ENCODE peak calls at places on chromosomes 6 and 20, in five cellular contexts. Z is HCT116, X is HepG2, R is K562, O is GM12878. V is an unnamed sample.

GRCh38 chr6:155001482-155001881 is 6.4 kb downstream of the TIAM2 start:
- DNase-seq in R (no peak), O (no peak), X (peak; percentile 36), Z (no peak), V (no peak)

GRCh38 chr6:166050559-166050958 is 117.1 kb downstream of the TBXT start:
- DNase-seq in O (no peak), Z (no peak), R (no peak), X (no peak), V (no peak)

GRCh38 chr6:114364295-114364694 is 21.5 kb upstream of the HS3ST5 start:
- DNase-seq in X (peak; percentile 34), Z (no peak), O (no peak), R (no peak), V (no peak)

GRCh38 chr6:48664850-48665249 is 553.9 kb upstream of the PTCHD4 start:
- DNase-seq in X (no peak), O (no peak), R (no peak), Z (no peak), V (no peak)

GRCh38 chr6:102746941-102747340 is 1353.4 kb downstream of the GRIK2 start:
- DNase-seq in R (no peak), Z (no peak), X (no peak), O (no peak), V (no peak)

GRCh38 chr6:107717781-107718180 is 106.3 kb downstream of the SCML4 start:
- DNase-seq in R (no peak), X (no peak), O (no peak), Z (no peak), V (no peak)

GRCh38 chr6:130602151-130602770 is 224.9 kb upstream of the SMLR1 start:
- DNase-seq in O (no peak), R (no peak), X (no peak), Z (peak; percentile 94), V (no peak)

GRCh38 chr20:48965189-48965910 is 43.8 kb downstream of the ARFGEF2 start:
- DNase-seq in O (no peak), Z (no peak), R (no peak), X (no peak), V (no peak)

GRCh38 chr20:53723621-53724020 is 130.0 kb upstream of the ZNF217 start:
- DNase-seq in R (no peak), X (no peak), O (no peak), Z (no peak), V (no peak)

GRCh38 chr6:84643778-84644177 is 120.6 kb downstream of the TBX18 start:
- DNase-seq in X (no peak), R (no peak), Z (no peak), O (no peak), V (no peak)

GRCh38 chr6:75906871-75907270 is 157.8 kb downstream of the MYO6 start:
- DNase-seq in O (no peak), X (no peak), R (no peak), Z (no peak), V (no peak)

GRCh38 chr6:159249150-159249549 is 80.0 kb downstream of the FNDC1 start:
- DNase-seq in X (no peak), Z (no peak), O (no peak), R (no peak), V (no peak)

GRCh38 chr6:154661751-154662150 is 71.5 kb upstream of the SCAF8 start:
- DNase-seq in R (no peak), O (no peak), X (no peak), Z (no peak), V (no peak)

GRCh38 chr6:163438298-163438939 is 23.9 kb downstream of the QKI start:
- DNase-seq in Z (no peak), X (no peak), O (no peak), R (no peak), V (no peak)

GRCh38 chr6:108684809-108685329 is 124.2 kb downstream of the FOXO3 start:
- DNase-seq in R (peak; percentile 64), Z (no peak), O (no peak), X (no peak), V (peak; percentile 73)

GRCh38 chr6:114167583-114168576 is 174.9 kb downstream of the HS3ST5 start:
- DNase-seq in X (peak; percentile 99), Z (no peak), R (no peak), O (no peak), V (no peak)

GRCh38 chr6:100257661-100258395 is 206.9 kb downstream of the SIM1 start:
- DNase-seq in O (peak; percentile 11), R (peak; percentile 83), X (peak; percentile 9), Z (peak; percentile 7), V (no peak)

GRCh38 chr20:22070546-22070945 is 365.1 kb downstream of the PAX1 start:
- DNase-seq in R (no peak), O (no peak), X (no peak), Z (no peak), V (no peak)

GRCh38 chr6:156674197-156674596 is 103.0 kb upstream of the ARID1B start:
- DNase-seq in O (no peak), X (no peak), R (no peak), Z (no peak), V (no peak)

GRCh38 chr20:34472246-34472925 is 43.8 kb upstream of the DYNLRB1 start:
- DNase-seq in O (no peak), Z (peak; percentile 75), R (peak; percentile 25), X (no peak), V (no peak)

GRCh38 chr6:152094992-152095592 is 287.6 kb downstream of the ESR1 start:
- DNase-seq in X (peak; percentile 45), R (peak; percentile 63), Z (peak; percentile 89), O (no peak), V (no peak)

GRCh38 chr6:119830494-119831295 is 481.1 kb upstream of the MAN1A1 start:
- DNase-seq in Z (no peak), X (no peak), R (peak; percentile 34), O (no peak), V (no peak)

GRCh38 chr20:15742627-15743026 is 830.6 kb downstream of the KIF16B start:
- DNase-seq in X (no peak), O (no peak), R (no peak), Z (no peak), V (no peak)

GRCh38 chr6:44626608-44627007 is 239.1 kb downstream of the CDC5L start:
- DNase-seq in O (no peak), R (no peak), X (no peak), Z (no peak), V (no peak)

GRCh38 chr6:143232849-143233248 is 172.2 kb downstream of the AIG1 start:
- DNase-seq in X (peak; percentile 65), R (peak; percentile 72), O (peak; percentile 2), Z (peak; percentile 15), V (peak; percentile 37)

GRCh38 chr6:151436814-151437213 is 15.1 kb downstream of the RMND1 start:
- DNase-seq in O (no peak), X (peak; percentile 61), R (no peak), Z (no peak), V (no peak)

GRCh38 chr6:152946484-152946883 is 36.4 kb downstream of the FBXO5 start:
- DNase-seq in O (no peak), Z (no peak), R (no peak), X (no peak), V (no peak)

DNA sequence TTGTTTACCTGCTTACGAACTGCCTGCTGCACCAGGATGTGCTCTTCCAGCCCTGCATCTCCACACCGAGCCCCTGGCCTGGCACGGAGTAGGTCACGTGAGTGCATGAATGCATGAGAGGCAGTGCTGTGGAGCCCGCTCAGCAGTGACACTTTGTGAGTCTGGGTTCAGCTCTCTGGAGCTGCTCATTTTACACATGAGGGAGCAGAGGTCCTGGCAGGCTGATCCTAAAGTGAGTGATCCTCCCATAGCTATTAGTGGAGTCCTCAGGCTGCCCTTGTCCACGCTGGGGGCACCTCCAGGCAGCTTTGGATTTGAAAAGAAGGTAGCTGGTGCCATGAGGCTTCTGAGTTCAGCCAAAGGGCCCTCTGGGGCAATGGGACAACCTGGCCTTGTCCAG is 64.2 kb downstream of the EDN3 start:
- DNase-seq in Z (no peak), R (no peak), X (no peak), O (no peak), V (no peak)
- TF ChIP-seq RAD21 in Z (no peak), R (no peak), X (no peak), O (no peak), V (no peak)

DNA sequence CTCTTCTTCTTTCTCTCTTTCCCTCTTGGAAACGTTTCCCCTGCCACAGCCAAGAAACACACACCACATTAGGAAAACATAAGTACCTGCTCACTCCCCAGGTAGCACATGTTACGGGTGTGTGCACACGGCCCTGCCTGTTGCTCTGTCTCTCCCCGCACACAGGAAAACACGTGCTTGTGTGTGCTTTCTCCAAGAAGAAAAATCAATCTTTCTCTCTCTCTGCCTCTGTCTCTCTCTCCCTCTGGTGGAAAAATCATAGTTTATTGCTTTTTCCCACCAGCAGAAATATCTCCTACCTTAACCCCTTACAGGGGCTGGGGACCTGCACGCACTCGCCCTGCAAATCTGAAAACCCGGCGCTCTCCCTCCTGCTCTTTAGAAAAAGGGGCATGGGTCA is 102.3 kb downstream of the EDN3 start:
- DNase-seq in X (no peak), O (no peak), R (no peak), Z (no peak), V (peak; percentile 41)
- TF ChIP-seq ZBTB33 in X (no peak), O (no peak), R (no peak), Z (no peak), V (no peak)

GRCh38 chr6:21842875-21843274 is 249.3 kb downstream of the SOX4 start:
- DNase-seq in X (no peak), R (no peak), O (no peak), Z (no peak), V (no peak)

GRCh38 chr6:21846541-21847451 is 253.2 kb downstream of the SOX4 start:
- DNase-seq in R (no peak), O (no peak), Z (no peak), X (peak; percentile 25), V (peak; percentile 35)

GRCh38 chr6:21840428-21840827 is 246.9 kb downstream of the SOX4 start:
- DNase-seq in R (no peak), Z (no peak), O (no peak), X (no peak), V (no peak)

GRCh38 chr6:21847712-21848111 is 254.2 kb downstream of the SOX4 start:
- DNase-seq in X (no peak), R (no peak), Z (no peak), O (no peak), V (no peak)

DNA sequence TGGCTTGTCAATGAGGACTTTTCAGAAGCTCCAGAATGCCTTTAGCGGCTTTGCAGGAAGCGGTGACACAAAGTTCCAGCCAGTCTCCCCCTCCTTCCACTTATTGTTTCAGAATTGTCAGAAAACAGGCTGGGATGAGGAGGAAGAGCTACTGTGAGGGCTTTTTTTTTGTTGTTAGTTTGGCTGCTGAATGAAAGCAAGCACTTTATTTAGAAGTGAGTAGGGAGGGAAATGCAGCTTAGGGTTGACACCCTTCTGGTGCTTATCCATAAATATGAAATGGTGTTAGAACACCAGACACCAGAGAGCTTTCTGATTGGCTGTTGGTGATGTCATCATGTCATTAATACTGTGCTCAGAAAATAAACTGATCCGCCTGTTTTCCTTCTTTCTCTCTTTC is 251.5 kb downstream of the SOX4 start:
- DNase-seq in R (no peak), O (no peak), Z (no peak), X (no peak), V (peak; percentile 27)
- TF ChIP-seq RAD21 in R (no peak), O (no peak), Z (no peak), X (no peak), V (no peak)

DNA sequence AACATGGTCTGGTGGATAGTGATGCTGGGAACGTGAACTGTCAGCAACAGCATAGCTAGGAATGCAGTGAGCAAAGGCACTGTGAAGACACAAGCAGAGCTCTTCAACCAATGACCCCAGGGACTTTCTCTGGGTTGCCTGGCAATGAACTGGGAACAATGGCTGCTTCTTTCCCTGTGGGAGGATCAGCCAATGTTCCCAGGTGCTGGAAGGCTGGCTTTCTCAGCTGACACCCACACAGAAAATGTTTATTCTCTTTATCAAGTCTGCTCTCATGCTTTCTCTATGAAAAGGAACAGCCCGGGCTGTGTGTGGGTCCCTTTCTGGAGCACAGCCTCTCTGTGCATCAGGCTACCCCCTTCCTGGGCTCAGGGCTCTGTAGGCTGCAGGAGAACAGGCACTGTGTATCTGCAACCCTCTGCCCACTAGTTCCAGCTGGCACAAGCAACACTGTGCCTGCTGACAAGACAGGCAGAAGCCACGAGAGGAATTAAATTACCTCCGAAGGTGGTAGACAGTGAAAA is 54.2 kb downstream of the HFE start:
- DNase-seq in R (no peak), O (no peak), X (peak; percentile 46), Z (no peak), V (no peak)
- TF ChIP-seq ZBTB33 in R (no peak), O (no peak), X (no peak), Z (no peak), V (no peak)

V was measured in SK-N-SH.